ENCODE peak calls at places on chromosomes 12 and 14, in six cellular contexts. One of them, this sample, is unnamed.

GRCh38 chr12:7282844-7283243 is 21.0 kb upstream of the ACSM4 start:
- DNase-seq in astrocyte of the hippocampus: no peak
- DNase-seq in effector memory CD8-positive, alpha-beta T cell: no peak
- DNase-seq in non-pigmented ciliary epithelial cell: no peak
- DNase-seq in GM13977: peak
- DNase-seq in AG20443: no peak
- DNase-seq in this sample: no peak

GRCh38 chr14:78673845-78674244 is 503.7 kb downstream of the NRXN3 start:
- DNase-seq in astrocyte of the hippocampus: no peak
- DNase-seq in effector memory CD8-positive, alpha-beta T cell: no peak
- DNase-seq in non-pigmented ciliary epithelial cell: no peak
- DNase-seq in GM13977: no peak
- DNase-seq in AG20443: no peak
- DNase-seq in this sample: no peak

GRCh38 chr12:87274594-87275245 is 754.5 kb downstream of the C12orf50 start:
- DNase-seq in astrocyte of the hippocampus: peak
- DNase-seq in effector memory CD8-positive, alpha-beta T cell: no peak
- DNase-seq in non-pigmented ciliary epithelial cell: no peak
- DNase-seq in GM13977: no peak
- DNase-seq in AG20443: no peak
- DNase-seq in this sample: no peak

GRCh38 chr14:50830044-50830931 is 674 bp downstream of the NIN start:
- DNase-seq in astrocyte of the hippocampus: peak
- DNase-seq in effector memory CD8-positive, alpha-beta T cell: peak
- DNase-seq in non-pigmented ciliary epithelial cell: no peak
- DNase-seq in GM13977: peak
- DNase-seq in AG20443: peak
- DNase-seq in this sample: peak

GRCh38 chr12:62458626-62459025 is 8.0 kb upstream of the MON2 start:
- DNase-seq in astrocyte of the hippocampus: peak
- DNase-seq in effector memory CD8-positive, alpha-beta T cell: no peak
- DNase-seq in non-pigmented ciliary epithelial cell: no peak
- DNase-seq in GM13977: no peak
- DNase-seq in AG20443: no peak
- DNase-seq in this sample: no peak

GRCh38 chr12:130281157-130281799 is 56.4 kb upstream of the PIWIL1 start:
- DNase-seq in astrocyte of the hippocampus: no peak
- DNase-seq in effector memory CD8-positive, alpha-beta T cell: no peak
- DNase-seq in non-pigmented ciliary epithelial cell: no peak
- DNase-seq in GM13977: no peak
- DNase-seq in AG20443: peak
- DNase-seq in this sample: no peak

GRCh38 chr14:68891851-68892660 is 87.0 kb downstream of the ACTN1 start:
- DNase-seq in astrocyte of the hippocampus: peak
- DNase-seq in effector memory CD8-positive, alpha-beta T cell: no peak
- DNase-seq in non-pigmented ciliary epithelial cell: peak
- DNase-seq in GM13977: no peak
- DNase-seq in AG20443: peak
- DNase-seq in this sample: peak

GRCh38 chr14:103721334-103722120 is 5.9 kb downstream of the ZFYVE21 start:
- DNase-seq in astrocyte of the hippocampus: peak
- DNase-seq in effector memory CD8-positive, alpha-beta T cell: no peak
- DNase-seq in non-pigmented ciliary epithelial cell: peak
- DNase-seq in GM13977: no peak
- DNase-seq in AG20443: peak
- DNase-seq in this sample: no peak

GRCh38 chr12:57092529-57092862 is 3.6 kb downstream of the NAB2 start:
- DNase-seq in astrocyte of the hippocampus: no peak
- DNase-seq in effector memory CD8-positive, alpha-beta T cell: no peak
- DNase-seq in non-pigmented ciliary epithelial cell: no peak
- DNase-seq in GM13977: peak
- DNase-seq in AG20443: no peak
- DNase-seq in this sample: no peak

GRCh38 chr14:103730490-103731035 is 15.0 kb downstream of the ZFYVE21 start:
- DNase-seq in astrocyte of the hippocampus: peak
- DNase-seq in effector memory CD8-positive, alpha-beta T cell: no peak
- DNase-seq in non-pigmented ciliary epithelial cell: no peak
- DNase-seq in GM13977: peak
- DNase-seq in AG20443: no peak
- DNase-seq in this sample: no peak

GRCh38 chr14:20434701-20435453 is 1.1 kb downstream of the KLHL33 start:
- DNase-seq in astrocyte of the hippocampus: peak
- DNase-seq in effector memory CD8-positive, alpha-beta T cell: no peak
- DNase-seq in non-pigmented ciliary epithelial cell: no peak
- DNase-seq in GM13977: no peak
- DNase-seq in AG20443: peak
- DNase-seq in this sample: peak

GRCh38 chr14:100862277-100862676 is 36.4 kb downstream of the MEG3 start:
- DNase-seq in astrocyte of the hippocampus: no peak
- DNase-seq in effector memory CD8-positive, alpha-beta T cell: no peak
- DNase-seq in non-pigmented ciliary epithelial cell: no peak
- DNase-seq in GM13977: no peak
- DNase-seq in AG20443: peak
- DNase-seq in this sample: no peak

GRCh38 chr14:101127239-101127638 is 223.7 kb upstream of the RTL1 start:
- DNase-seq in astrocyte of the hippocampus: no peak
- DNase-seq in effector memory CD8-positive, alpha-beta T cell: no peak
- DNase-seq in non-pigmented ciliary epithelial cell: no peak
- DNase-seq in GM13977: no peak
- DNase-seq in AG20443: no peak
- DNase-seq in this sample: no peak

GRCh38 chr12:18700254-18700653 is 37.6 kb downstream of the PLCZ1 start:
- DNase-seq in astrocyte of the hippocampus: peak
- DNase-seq in effector memory CD8-positive, alpha-beta T cell: no peak
- DNase-seq in non-pigmented ciliary epithelial cell: peak
- DNase-seq in GM13977: no peak
- DNase-seq in AG20443: peak
- DNase-seq in this sample: peak

GRCh38 chr14:104993808-104994591 is 8.4 kb downstream of the CLBA1 start:
- DNase-seq in astrocyte of the hippocampus: no peak
- DNase-seq in effector memory CD8-positive, alpha-beta T cell: no peak
- DNase-seq in non-pigmented ciliary epithelial cell: no peak
- DNase-seq in GM13977: no peak
- DNase-seq in AG20443: no peak
- DNase-seq in this sample: no peak

GRCh38 chr14:22572562-22573058 is 16.4 kb downstream of the DAD1 start:
- DNase-seq in astrocyte of the hippocampus: peak
- DNase-seq in effector memory CD8-positive, alpha-beta T cell: no peak
- DNase-seq in non-pigmented ciliary epithelial cell: peak
- DNase-seq in GM13977: no peak
- DNase-seq in AG20443: peak
- DNase-seq in this sample: peak

GRCh38 chr12:130483616-130484180 is 146.0 kb downstream of the PIWIL1 start:
- DNase-seq in astrocyte of the hippocampus: no peak
- DNase-seq in effector memory CD8-positive, alpha-beta T cell: no peak
- DNase-seq in non-pigmented ciliary epithelial cell: no peak
- DNase-seq in GM13977: no peak
- DNase-seq in AG20443: no peak
- DNase-seq in this sample: no peak

GRCh38 chr12:106908561-106908960 is 47.1 kb upstream of the TMEM263 start:
- DNase-seq in astrocyte of the hippocampus: no peak
- DNase-seq in effector memory CD8-positive, alpha-beta T cell: no peak
- DNase-seq in non-pigmented ciliary epithelial cell: no peak
- DNase-seq in GM13977: no peak
- DNase-seq in AG20443: no peak
- DNase-seq in this sample: no peak

GRCh38 chr14:99195602-99196309 is 76.2 kb downstream of the BCL11B start:
- DNase-seq in astrocyte of the hippocampus: peak
- DNase-seq in effector memory CD8-positive, alpha-beta T cell: no peak
- DNase-seq in non-pigmented ciliary epithelial cell: no peak
- DNase-seq in GM13977: no peak
- DNase-seq in AG20443: no peak
- DNase-seq in this sample: no peak

GRCh38 chr14:99430491-99430890 is 50.2 kb downstream of the SETD3 start:
- DNase-seq in astrocyte of the hippocampus: peak
- DNase-seq in effector memory CD8-positive, alpha-beta T cell: peak
- DNase-seq in non-pigmented ciliary epithelial cell: no peak
- DNase-seq in GM13977: no peak
- DNase-seq in AG20443: no peak
- DNase-seq in this sample: no peak

GRCh38 chr14:69877492-69877891 is 1.7 kb upstream of the SMOC1 start:
- DNase-seq in astrocyte of the hippocampus: no peak
- DNase-seq in effector memory CD8-positive, alpha-beta T cell: no peak
- DNase-seq in non-pigmented ciliary epithelial cell: peak
- DNase-seq in GM13977: peak
- DNase-seq in AG20443: no peak
- DNase-seq in this sample: no peak

This sample was measured in AG08396.